ENCODE peak calls at places on chromosomes 16 and 17, in four cellular contexts. One of them, this sample, is unnamed.

GRCh38 chr17:32992360-32993033 is 850 bp downstream of the SPACA3 start:
- DNase-seq in K562: peak
- DNase-seq in HCT116: no peak
- DNase-seq in HepG2: no peak
- DNase-seq in this sample: no peak

GRCh38 chr17:28344435-28344901 is 8.9 kb downstream of the TNFAIP1 start:
- DNase-seq in K562: peak
- DNase-seq in HCT116: no peak
- DNase-seq in HepG2: no peak
- DNase-seq in this sample: no peak

GRCh38 chr16:66026931-66027330 is 339.6 kb upstream of the CDH5 start:
- DNase-seq in K562: no peak
- DNase-seq in HCT116: no peak
- DNase-seq in HepG2: no peak
- DNase-seq in this sample: no peak

GRCh38 chr16:21184834-21185233 is 26.4 kb downstream of the LDAF1 start:
- DNase-seq in K562: no peak
- DNase-seq in HCT116: no peak
- DNase-seq in HepG2: no peak
- DNase-seq in this sample: no peak

GRCh38 chr17:75301502-75302206 is 12.4 kb upstream of the SLC25A19 start:
- DNase-seq in K562: peak
- DNase-seq in HCT116: no peak
- DNase-seq in HepG2: no peak
- DNase-seq in this sample: no peak

GRCh38 chr17:66406701-66407644 is 104.6 kb downstream of the PRKCA start:
- DNase-seq in K562: no peak
- DNase-seq in HCT116: no peak
- DNase-seq in HepG2: no peak
- DNase-seq in this sample: no peak

GRCh38 chr17:67390006-67390645 is 13.0 kb downstream of the PITPNC1 start:
- DNase-seq in K562: no peak
- DNase-seq in HCT116: no peak
- DNase-seq in HepG2: no peak
- DNase-seq in this sample: peak

GRCh38 chr16:84124529-84125073 is 7.9 kb upstream of the MBTPS1 start:
- DNase-seq in K562: no peak
- DNase-seq in HCT116: no peak
- DNase-seq in HepG2: no peak
- DNase-seq in this sample: no peak

GRCh38 chr17:5759501-5759925 is 175.2 kb upstream of the NLRP1 start:
- DNase-seq in K562: no peak
- DNase-seq in HCT116: no peak
- DNase-seq in HepG2: no peak
- DNase-seq in this sample: no peak

GRCh38 chr16:2686912-2687507 is 4.7 kb downstream of the KCTD5 start:
- DNase-seq in K562: peak
- DNase-seq in HCT116: no peak
- DNase-seq in HepG2: no peak
- DNase-seq in this sample: no peak

GRCh38 chr16:5863207-5863606 is 765.6 kb upstream of the EEF2KMT start:
- DNase-seq in K562: no peak
- DNase-seq in HCT116: no peak
- DNase-seq in HepG2: no peak
- DNase-seq in this sample: no peak

DNA sequence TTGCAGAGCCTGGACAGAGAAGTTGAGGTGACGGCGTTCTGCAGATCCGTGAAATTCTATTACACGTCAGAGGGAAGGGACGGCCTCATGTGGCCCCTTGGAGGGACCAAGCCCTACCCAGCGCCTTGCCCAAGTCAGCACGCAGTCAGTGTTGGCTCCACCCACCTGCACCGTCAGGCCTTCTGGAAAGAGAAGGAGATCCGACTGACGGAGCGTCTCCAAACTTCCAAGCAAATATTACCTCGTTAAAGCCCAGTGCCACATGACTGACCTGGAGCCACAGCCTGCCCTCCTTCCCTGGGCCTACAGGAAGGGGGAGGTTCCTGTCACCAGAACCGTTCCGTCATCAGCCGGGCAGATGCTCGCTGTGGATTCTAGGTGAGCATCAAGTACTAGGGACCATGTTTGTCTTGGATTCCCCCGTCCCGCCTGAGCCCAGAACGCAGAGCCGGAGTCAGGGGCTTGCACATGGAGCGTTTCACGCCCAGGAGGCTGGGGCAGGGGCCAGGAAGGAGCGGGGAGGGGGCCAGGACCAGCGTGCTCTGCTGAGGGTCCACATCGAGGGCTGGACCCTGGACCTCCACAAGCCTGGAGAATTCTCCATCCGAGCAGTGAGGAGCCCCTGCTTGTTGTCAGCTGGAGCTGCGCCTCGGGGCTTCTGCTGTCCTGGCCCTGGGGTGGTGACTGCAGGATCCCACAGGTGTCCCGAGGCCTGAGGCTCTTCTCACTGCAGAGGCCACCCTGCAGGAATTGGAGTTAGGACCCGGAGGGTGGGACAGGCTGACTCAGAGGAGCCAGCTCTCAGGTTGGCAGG is 22.6 kb upstream of the METRNL start:
- DNase-seq in K562: no peak
- DNase-seq in HCT116: no peak
- DNase-seq in HepG2: no peak
- DNase-seq in this sample: no peak
- TF ChIP-seq TCF7L2 in K562: no peak
- TF ChIP-seq TCF7L2 in HCT116: no peak
- TF ChIP-seq TCF7L2 in HepG2: no peak
- TF ChIP-seq TCF7L2 in this sample: no peak

GRCh38 chr17:78783711-78784396 is 1.8 kb upstream of the CYTH1 start:
- DNase-seq in K562: peak
- DNase-seq in HCT116: no peak
- DNase-seq in HepG2: no peak
- DNase-seq in this sample: no peak

GRCh38 chr17:78785663-78786057 is 3.6 kb upstream of the CYTH1 start:
- DNase-seq in K562: no peak
- DNase-seq in HCT116: no peak
- DNase-seq in HepG2: peak
- DNase-seq in this sample: no peak

GRCh38 chr17:78781339-78782304 is at the start of gene CYTH1:
- DNase-seq in K562: peak
- DNase-seq in HCT116: no peak
- DNase-seq in HepG2: no peak
- DNase-seq in this sample: no peak

GRCh38 chr17:78785011-78785662 is 3.1 kb upstream of the CYTH1 start:
- DNase-seq in K562: no peak
- DNase-seq in HCT116: no peak
- DNase-seq in HepG2: no peak
- DNase-seq in this sample: no peak

DNA sequence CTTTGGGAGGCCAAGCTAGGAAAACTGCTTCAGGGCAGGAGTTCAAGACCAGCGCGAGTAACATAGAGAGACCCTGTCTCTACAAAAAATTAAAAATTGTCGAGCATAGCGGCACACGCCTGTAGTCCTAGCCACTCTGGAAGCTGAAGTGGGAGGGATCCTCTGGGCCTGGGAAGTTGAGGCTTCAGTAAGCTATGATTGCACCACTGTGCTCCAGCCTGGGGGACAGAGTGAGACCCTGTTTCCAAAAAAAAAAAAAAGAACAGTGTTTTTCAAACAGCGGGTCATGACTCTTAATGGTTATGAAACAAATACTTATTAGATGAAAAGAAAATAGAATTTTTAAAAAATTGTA is 2.3 kb upstream of the CYTH1 start:
- DNase-seq in K562: no peak
- DNase-seq in HCT116: no peak
- DNase-seq in HepG2: no peak
- DNase-seq in this sample: no peak
- TF ChIP-seq SIN3A in K562: no peak
- TF ChIP-seq SIN3A in HCT116: no peak
- TF ChIP-seq SIN3A in HepG2: no peak
- TF ChIP-seq SIN3A in this sample: no peak

DNA sequence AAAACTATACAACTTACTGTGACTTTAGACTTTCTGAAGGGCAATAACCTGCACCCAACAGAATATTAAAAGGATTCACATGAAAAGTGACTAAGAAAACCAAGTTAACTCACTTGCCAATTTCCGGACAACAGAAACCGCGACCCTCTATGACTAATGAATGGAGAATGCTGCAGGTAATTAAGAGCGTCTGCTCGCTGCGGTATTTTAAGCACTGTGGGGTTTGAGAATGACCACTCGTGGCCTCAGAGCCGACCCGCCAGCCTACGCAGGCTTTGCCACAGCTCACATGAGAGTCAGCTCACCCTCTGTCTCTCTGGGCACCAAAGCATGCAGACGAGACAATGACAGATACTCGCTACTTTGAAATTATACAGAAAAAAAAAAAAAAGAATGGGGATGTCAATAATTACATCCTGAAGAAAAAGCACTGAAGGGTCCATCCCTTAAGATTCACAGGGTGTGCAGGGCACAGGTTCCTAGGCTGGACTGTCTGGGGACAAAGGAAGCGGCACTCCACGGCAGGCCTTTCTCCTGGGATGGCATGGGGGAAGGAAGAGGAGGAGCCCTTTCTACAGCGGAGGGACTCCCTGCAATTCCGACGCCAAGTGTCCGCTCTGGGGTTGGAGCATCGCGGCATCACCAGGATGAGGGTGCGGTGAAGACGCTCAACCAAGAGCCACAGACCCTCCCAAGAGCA is 35.0 kb downstream of the ZCCHC14 start:
- DNase-seq in K562: no peak
- DNase-seq in HCT116: peak
- DNase-seq in HepG2: no peak
- DNase-seq in this sample: peak
- TF ChIP-seq TCF7L2 in K562: no peak
- TF ChIP-seq TCF7L2 in HCT116: peak
- TF ChIP-seq TCF7L2 in HepG2: no peak
- TF ChIP-seq TCF7L2 in this sample: peak

GRCh38 chr16:56686758-56687157 is 4.5 kb downstream of the MT1X start:
- DNase-seq in K562: no peak
- DNase-seq in HCT116: no peak
- DNase-seq in HepG2: no peak
- DNase-seq in this sample: no peak

GRCh38 chr16:56691885-56692284 is 9.6 kb downstream of the MT1X start:
- DNase-seq in K562: no peak
- DNase-seq in HCT116: peak
- DNase-seq in HepG2: peak
- DNase-seq in this sample: no peak

GRCh38 chr16:56688762-56689161 is 6.5 kb downstream of the MT1X start:
- DNase-seq in K562: no peak
- DNase-seq in HCT116: no peak
- DNase-seq in HepG2: no peak
- DNase-seq in this sample: no peak

GRCh38 chr16:56689171-56689570 is 6.9 kb downstream of the MT1X start:
- DNase-seq in K562: no peak
- DNase-seq in HCT116: no peak
- DNase-seq in HepG2: no peak
- DNase-seq in this sample: no peak

DNA sequence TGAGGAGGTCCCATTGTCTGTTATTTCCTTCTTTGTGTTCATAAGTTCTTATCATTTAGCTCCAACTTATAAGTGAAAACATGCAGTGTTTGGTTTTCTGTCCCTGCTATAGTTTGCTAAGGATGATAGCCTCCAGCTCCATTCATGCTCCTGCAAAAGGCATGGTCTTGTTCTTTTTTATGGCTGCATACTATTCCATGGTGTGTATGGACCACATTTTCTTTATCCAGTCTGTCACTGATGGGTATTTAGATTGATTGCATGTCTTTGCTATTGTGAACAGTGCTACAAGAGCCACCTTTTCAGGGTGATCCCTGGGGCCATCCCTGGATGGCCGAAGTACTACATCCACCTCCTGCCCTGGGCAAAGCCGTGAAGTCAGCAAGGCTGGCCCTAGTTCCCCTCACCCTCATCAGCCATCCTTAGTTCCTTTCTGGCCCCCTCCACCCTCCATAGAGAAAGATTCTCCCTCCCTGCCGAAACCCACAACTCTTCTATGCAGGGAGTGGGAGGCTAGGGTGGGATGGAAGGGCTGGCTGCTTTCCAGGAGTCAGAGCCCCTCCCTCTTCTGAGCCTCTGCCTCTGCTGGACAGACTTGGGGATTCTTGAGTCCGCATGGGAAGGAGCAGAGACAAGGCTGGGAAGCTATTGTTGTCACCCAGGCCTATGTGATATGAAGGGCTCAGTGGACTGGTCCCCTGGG is 8.3 kb downstream of the MT1X start:
- DNase-seq in K562: no peak
- DNase-seq in HCT116: no peak
- DNase-seq in HepG2: no peak
- DNase-seq in this sample: no peak
- TF ChIP-seq SIN3A in K562: no peak
- TF ChIP-seq SIN3A in HCT116: no peak
- TF ChIP-seq SIN3A in HepG2: no peak
- TF ChIP-seq SIN3A in this sample: no peak

DNA sequence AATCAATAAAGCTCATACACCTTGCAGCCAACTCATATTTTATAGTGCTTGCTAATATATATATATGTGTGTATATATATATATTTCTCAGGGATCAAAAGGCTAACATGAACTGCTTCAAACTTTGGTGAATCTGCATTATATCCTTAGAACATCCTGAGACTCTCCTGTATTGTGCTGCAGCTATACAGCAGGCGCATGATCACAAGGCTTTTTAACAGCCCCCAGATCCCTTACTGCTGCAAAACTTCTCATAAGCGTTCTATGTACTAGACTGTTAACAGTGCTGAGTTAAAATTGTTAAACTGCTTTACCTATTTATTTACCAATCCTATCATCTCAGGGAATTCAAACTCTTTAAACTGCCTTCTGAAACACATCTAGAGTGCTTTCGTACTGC is 1.3 kb downstream of the GPATCH8 start:
- DNase-seq in K562: no peak
- DNase-seq in HCT116: no peak
- DNase-seq in HepG2: no peak
- DNase-seq in this sample: no peak
- TF ChIP-seq TCF7L2 in K562: no peak
- TF ChIP-seq TCF7L2 in HCT116: no peak
- TF ChIP-seq TCF7L2 in HepG2: no peak
- TF ChIP-seq TCF7L2 in this sample: no peak

DNA sequence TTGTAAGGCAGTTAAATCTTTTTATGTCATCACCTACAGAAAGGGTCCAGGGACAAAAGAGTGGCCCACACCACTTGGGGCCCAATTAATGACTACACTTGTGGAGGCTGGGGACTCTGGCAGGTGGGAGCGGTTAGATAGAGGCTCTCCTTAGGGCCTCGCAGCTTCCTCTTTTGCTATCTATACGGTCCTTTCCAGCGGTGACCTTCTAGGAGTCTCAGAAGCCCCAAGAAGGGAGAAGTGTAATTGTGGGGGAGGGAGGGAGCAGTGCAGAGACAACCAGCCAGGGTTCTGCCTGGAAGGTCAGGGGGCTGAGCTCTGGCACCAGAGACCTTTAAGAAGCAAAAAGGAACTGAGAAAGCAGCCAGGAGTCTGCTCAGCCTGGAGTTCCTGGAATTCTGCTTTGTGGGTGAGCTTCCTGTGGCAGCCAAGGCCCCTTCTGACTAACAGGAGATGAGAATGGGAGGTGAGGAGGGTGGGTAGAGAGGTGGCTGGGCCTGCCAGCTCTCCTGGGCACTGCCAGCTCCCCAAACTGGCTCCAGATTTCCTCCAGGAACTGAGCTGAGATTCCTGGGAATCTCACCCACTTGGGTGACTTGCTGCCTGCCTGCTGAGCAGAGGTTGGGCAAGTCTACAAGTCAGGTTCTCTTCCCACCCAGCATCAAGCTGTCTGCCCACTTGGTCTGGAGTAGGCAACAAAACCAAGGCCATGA is 16.3 kb upstream of the MAP3K14 start:
- DNase-seq in K562: peak
- DNase-seq in HCT116: no peak
- DNase-seq in HepG2: no peak
- DNase-seq in this sample: no peak
- TF ChIP-seq SIN3A in K562: no peak
- TF ChIP-seq SIN3A in HCT116: no peak
- TF ChIP-seq SIN3A in HepG2: no peak
- TF ChIP-seq SIN3A in this sample: no peak